ENCODE peak calls at places on chromosomes 3 and 15, in six cellular contexts. One of them, this sample, is unnamed.

GRCh38 chr15:66138096-66138783 is 115.3 kb downstream of the MEGF11 start:
- DNase-seq in WTC11: no peak
- DNase-seq in H1: no peak
- DNase-seq in HepG2: no peak
- DNase-seq in A549: no peak
- DNase-seq in endothelial cell of umbilical vein: no peak
- DNase-seq in this sample: no peak

GRCh38 chr3:112773864-112774263 is 72.8 kb downstream of the CD200R1L start:
- DNase-seq in HepG2: no peak
- DNase-seq in endothelial cell of umbilical vein: no peak
- DNase-seq in WTC11: no peak
- DNase-seq in H1: no peak
- DNase-seq in A549: peak
- DNase-seq in this sample: no peak

GRCh38 chr15:67833504-67834248 is 6.2 kb downstream of the RNU6-1 start:
- DNase-seq in A549: peak
- DNase-seq in WTC11: peak
- DNase-seq in endothelial cell of umbilical vein: peak
- DNase-seq in HepG2: peak
- DNase-seq in H1: peak
- DNase-seq in this sample: peak

GRCh38 chr3:107630779-107631178 is 108.0 kb downstream of the BBX start:
- DNase-seq in HepG2: no peak
- DNase-seq in A549: no peak
- DNase-seq in endothelial cell of umbilical vein: no peak
- DNase-seq in H1: no peak
- DNase-seq in WTC11: no peak
- DNase-seq in this sample: no peak

GRCh38 chr15:67781907-67782559 is 43.3 kb upstream of the SKOR1 start:
- DNase-seq in H1: no peak
- DNase-seq in A549: no peak
- DNase-seq in endothelial cell of umbilical vein: no peak
- DNase-seq in WTC11: no peak
- DNase-seq in HepG2: no peak
- DNase-seq in this sample: no peak

GRCh38 chr3:100048248-100048647 is 66.1 kb downstream of the FILIP1L start:
- DNase-seq in WTC11: no peak
- DNase-seq in A549: no peak
- DNase-seq in H1: no peak
- DNase-seq in HepG2: no peak
- DNase-seq in endothelial cell of umbilical vein: no peak
- DNase-seq in this sample: no peak

GRCh38 chr3:13710251-13710650 is 161.3 kb downstream of the FBLN2 start:
- DNase-seq in H1: no peak
- DNase-seq in A549: no peak
- DNase-seq in endothelial cell of umbilical vein: no peak
- DNase-seq in HepG2: no peak
- DNase-seq in WTC11: no peak
- DNase-seq in this sample: no peak

GRCh38 chr3:24382647-24383046 is 112.0 kb downstream of the THRB start:
- DNase-seq in H1: no peak
- DNase-seq in HepG2: no peak
- DNase-seq in endothelial cell of umbilical vein: no peak
- DNase-seq in WTC11: no peak
- DNase-seq in A549: no peak
- DNase-seq in this sample: no peak

GRCh38 chr3:4750306-4751056 is 228.8 kb upstream of the BHLHE40 start:
- DNase-seq in endothelial cell of umbilical vein: peak
- DNase-seq in A549: no peak
- DNase-seq in HepG2: peak
- DNase-seq in H1: no peak
- DNase-seq in WTC11: no peak
- DNase-seq in this sample: no peak

DNA sequence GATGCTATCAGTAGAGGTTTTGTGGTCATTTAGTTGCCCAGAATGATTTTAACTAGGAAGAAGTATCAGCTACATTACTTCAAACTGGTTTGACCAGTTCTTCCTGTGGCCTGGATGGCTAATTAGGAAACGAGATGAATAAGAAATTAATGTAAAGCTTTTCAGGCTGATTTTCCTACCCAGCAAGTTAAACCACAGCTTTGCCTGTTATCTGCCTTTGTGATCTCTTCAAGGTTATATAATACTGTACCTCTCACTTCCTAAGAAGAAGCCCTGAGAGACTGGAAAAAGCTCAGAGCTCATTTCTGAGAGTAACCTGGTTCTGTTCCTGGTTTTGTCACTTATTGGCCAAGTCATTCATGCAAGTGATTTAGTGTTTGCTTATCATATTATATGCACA is 782.2 kb upstream of the GOLIM4 start:
- DNase-seq in H1: no peak
- DNase-seq in endothelial cell of umbilical vein: peak
- DNase-seq in HepG2: no peak
- DNase-seq in A549: no peak
- DNase-seq in WTC11: no peak
- DNase-seq in this sample: no peak
- TF ChIP-seq JUN in H1: no peak
- TF ChIP-seq JUN in endothelial cell of umbilical vein: no peak
- TF ChIP-seq JUN in HepG2: no peak
- TF ChIP-seq JUN in A549: no peak
- TF ChIP-seq JUN in WTC11: no peak
- TF ChIP-seq JUN in this sample: no peak

GRCh38 chr15:68991723-68992122 is 22.8 kb upstream of the NOX5 start:
- DNase-seq in A549: no peak
- DNase-seq in WTC11: no peak
- DNase-seq in endothelial cell of umbilical vein: no peak
- DNase-seq in HepG2: no peak
- DNase-seq in H1: no peak
- DNase-seq in this sample: peak

GRCh38 chr15:68990755-68991500 is 23.6 kb upstream of the NOX5 start:
- DNase-seq in A549: no peak
- DNase-seq in HepG2: no peak
- DNase-seq in endothelial cell of umbilical vein: no peak
- DNase-seq in H1: no peak
- DNase-seq in WTC11: no peak
- DNase-seq in this sample: no peak

GRCh38 chr15:68987120-68987519 is 27.4 kb upstream of the NOX5 start:
- DNase-seq in A549: no peak
- DNase-seq in WTC11: no peak
- DNase-seq in H1: no peak
- DNase-seq in HepG2: no peak
- DNase-seq in endothelial cell of umbilical vein: no peak
- DNase-seq in this sample: no peak

GRCh38 chr15:68992696-68993095 is 21.8 kb upstream of the NOX5 start:
- DNase-seq in A549: no peak
- DNase-seq in HepG2: no peak
- DNase-seq in WTC11: no peak
- DNase-seq in endothelial cell of umbilical vein: no peak
- DNase-seq in H1: no peak
- DNase-seq in this sample: no peak

GRCh38 chr15:68989876-68990754 is 24.4 kb upstream of the NOX5 start:
- DNase-seq in WTC11: no peak
- DNase-seq in HepG2: no peak
- DNase-seq in A549: no peak
- DNase-seq in H1: no peak
- DNase-seq in endothelial cell of umbilical vein: no peak
- DNase-seq in this sample: peak
- TF ChIP-seq JUN in WTC11: no peak
- TF ChIP-seq JUN in HepG2: no peak
- TF ChIP-seq JUN in A549: no peak
- TF ChIP-seq JUN in H1: no peak
- TF ChIP-seq JUN in endothelial cell of umbilical vein: no peak
- TF ChIP-seq JUN in this sample: no peak

GRCh38 chr3:9746330-9746729 is 3.4 kb upstream of the OGG1 start:
- DNase-seq in HepG2: no peak
- DNase-seq in WTC11: no peak
- DNase-seq in endothelial cell of umbilical vein: peak
- DNase-seq in A549: no peak
- DNase-seq in H1: no peak
- DNase-seq in this sample: no peak
- TF ChIP-seq JUN in HepG2: no peak
- TF ChIP-seq JUN in WTC11: no peak
- TF ChIP-seq JUN in endothelial cell of umbilical vein: no peak
- TF ChIP-seq JUN in A549: no peak
- TF ChIP-seq JUN in H1: no peak
- TF ChIP-seq JUN in this sample: no peak

GRCh38 chr3:14791343-14791945 is 27.3 kb upstream of the FGD5 start:
- DNase-seq in WTC11: peak
- DNase-seq in endothelial cell of umbilical vein: peak
- DNase-seq in A549: peak
- DNase-seq in HepG2: peak
- DNase-seq in H1: peak
- DNase-seq in this sample: peak
- TF ChIP-seq JUN in WTC11: no peak
- TF ChIP-seq JUN in endothelial cell of umbilical vein: no peak
- TF ChIP-seq JUN in A549: no peak
- TF ChIP-seq JUN in HepG2: no peak
- TF ChIP-seq JUN in H1: no peak
- TF ChIP-seq JUN in this sample: no peak

This sample was measured in K562.